ENCODE peak calls at places on chromosomes 4 and X, in ten cellular contexts. One of them, this sample, is unnamed.

GRCh38 chr4:118845552-118846065 is 9.7 kb upstream of the SEC24D start:
- DNase-seq in AG04450: no peak
- DNase-seq in uterus: no peak
- DNase-seq in adrenal gland: no peak
- DNase-seq in gastrocnemius medialis: no peak
- DNase-seq in MM.1S: no peak
- DNase-seq in WERI-Rb-1: no peak
- DNase-seq in psoas muscle: no peak
- DNase-seq in tibial artery: no peak
- DNase-seq in neural progenitor cell: no peak
- DNase-seq in this sample: no peak

GRCh38 chr4:16537926-16538325 is 311.7 kb upstream of the TAPT1 start:
- DNase-seq in AG04450: no peak
- DNase-seq in uterus: no peak
- DNase-seq in adrenal gland: no peak
- DNase-seq in gastrocnemius medialis: no peak
- DNase-seq in MM.1S: no peak
- DNase-seq in WERI-Rb-1: no peak
- DNase-seq in psoas muscle: no peak
- DNase-seq in tibial artery: no peak
- DNase-seq in neural progenitor cell: no peak
- DNase-seq in this sample: peak; percentile 51

GRCh38 chr4:141425124-141425523 is 204.4 kb downstream of the ZNF330 start:
- DNase-seq in AG04450: peak; percentile 58
- DNase-seq in uterus: no peak
- DNase-seq in adrenal gland: no peak
- DNase-seq in gastrocnemius medialis: no peak
- DNase-seq in MM.1S: no peak
- DNase-seq in WERI-Rb-1: no peak
- DNase-seq in psoas muscle: no peak
- DNase-seq in tibial artery: no peak
- DNase-seq in neural progenitor cell: no peak
- DNase-seq in this sample: no peak

GRCh38 chr4:124464836-124465235 is 247.7 kb downstream of the ANKRD50 start:
- DNase-seq in AG04450: no peak
- DNase-seq in uterus: no peak
- DNase-seq in adrenal gland: no peak
- DNase-seq in gastrocnemius medialis: no peak
- DNase-seq in MM.1S: no peak
- DNase-seq in WERI-Rb-1: no peak
- DNase-seq in psoas muscle: no peak
- DNase-seq in tibial artery: no peak
- DNase-seq in neural progenitor cell: no peak
- DNase-seq in this sample: no peak

GRCh38 chr4:85426366-85426765 is 48.6 kb upstream of the ARHGAP24 start:
- DNase-seq in AG04450: no peak
- DNase-seq in uterus: no peak
- DNase-seq in adrenal gland: no peak
- DNase-seq in gastrocnemius medialis: no peak
- DNase-seq in MM.1S: no peak
- DNase-seq in WERI-Rb-1: no peak
- DNase-seq in psoas muscle: no peak
- DNase-seq in tibial artery: no peak
- DNase-seq in neural progenitor cell: no peak
- DNase-seq in this sample: no peak

GRCh38 chr4:119135721-119136121 is at the start of gene MYOZ2:
- DNase-seq in AG04450: no peak
- DNase-seq in uterus: no peak
- DNase-seq in adrenal gland: no peak
- DNase-seq in gastrocnemius medialis: peak; percentile 16
- DNase-seq in MM.1S: no peak
- DNase-seq in WERI-Rb-1: no peak
- DNase-seq in psoas muscle: no peak
- DNase-seq in tibial artery: no peak
- DNase-seq in neural progenitor cell: no peak
- DNase-seq in this sample: no peak

GRCh38 chr4:65918217-65918616 is 247.9 kb upstream of the EPHA5 start:
- DNase-seq in AG04450: no peak
- DNase-seq in uterus: no peak
- DNase-seq in adrenal gland: no peak
- DNase-seq in gastrocnemius medialis: no peak
- DNase-seq in MM.1S: no peak
- DNase-seq in WERI-Rb-1: no peak
- DNase-seq in psoas muscle: no peak
- DNase-seq in tibial artery: no peak
- DNase-seq in neural progenitor cell: peak; percentile 18
- DNase-seq in this sample: no peak

GRCh38 chrX:40646489-40647306 is 663 bp downstream of the CXorf38 start:
- DNase-seq in AG04450: no peak
- DNase-seq in uterus: peak; percentile 28
- DNase-seq in adrenal gland: peak; percentile 49
- DNase-seq in gastrocnemius medialis: peak; percentile 46
- DNase-seq in MM.1S: peak; percentile 19
- DNase-seq in WERI-Rb-1: peak; percentile 23
- DNase-seq in psoas muscle: peak; percentile 52
- DNase-seq in tibial artery: peak; percentile 22
- DNase-seq in neural progenitor cell: peak; percentile 33
- DNase-seq in this sample: peak; percentile 66

GRCh38 chr4:90069151-90069550 is 58.0 kb upstream of the CCSER1 start:
- DNase-seq in AG04450: no peak
- DNase-seq in uterus: no peak
- DNase-seq in adrenal gland: no peak
- DNase-seq in gastrocnemius medialis: no peak
- DNase-seq in MM.1S: no peak
- DNase-seq in WERI-Rb-1: no peak
- DNase-seq in psoas muscle: no peak
- DNase-seq in tibial artery: no peak
- DNase-seq in neural progenitor cell: no peak
- DNase-seq in this sample: no peak

GRCh38 chr4:63607186-63607872 is 801.9 kb downstream of the TECRL start:
- DNase-seq in AG04450: no peak
- DNase-seq in uterus: no peak
- DNase-seq in adrenal gland: no peak
- DNase-seq in gastrocnemius medialis: no peak
- DNase-seq in MM.1S: no peak
- DNase-seq in WERI-Rb-1: no peak
- DNase-seq in psoas muscle: no peak
- DNase-seq in tibial artery: no peak
- DNase-seq in neural progenitor cell: no peak
- DNase-seq in this sample: no peak

GRCh38 chrX:78513996-78514745 is 145.0 kb downstream of the RTL3 start:
- DNase-seq in AG04450: no peak
- DNase-seq in uterus: no peak
- DNase-seq in adrenal gland: no peak
- DNase-seq in gastrocnemius medialis: no peak
- DNase-seq in MM.1S: no peak
- DNase-seq in WERI-Rb-1: no peak
- DNase-seq in psoas muscle: no peak
- DNase-seq in tibial artery: no peak
- DNase-seq in neural progenitor cell: peak; percentile 11
- DNase-seq in this sample: no peak

GRCh38 chrX:78517124-78517523 is 142.0 kb downstream of the RTL3 start:
- DNase-seq in AG04450: no peak
- DNase-seq in uterus: no peak
- DNase-seq in adrenal gland: no peak
- DNase-seq in gastrocnemius medialis: no peak
- DNase-seq in MM.1S: peak; percentile 76
- DNase-seq in WERI-Rb-1: no peak
- DNase-seq in psoas muscle: no peak
- DNase-seq in tibial artery: no peak
- DNase-seq in neural progenitor cell: no peak
- DNase-seq in this sample: no peak

DNA sequence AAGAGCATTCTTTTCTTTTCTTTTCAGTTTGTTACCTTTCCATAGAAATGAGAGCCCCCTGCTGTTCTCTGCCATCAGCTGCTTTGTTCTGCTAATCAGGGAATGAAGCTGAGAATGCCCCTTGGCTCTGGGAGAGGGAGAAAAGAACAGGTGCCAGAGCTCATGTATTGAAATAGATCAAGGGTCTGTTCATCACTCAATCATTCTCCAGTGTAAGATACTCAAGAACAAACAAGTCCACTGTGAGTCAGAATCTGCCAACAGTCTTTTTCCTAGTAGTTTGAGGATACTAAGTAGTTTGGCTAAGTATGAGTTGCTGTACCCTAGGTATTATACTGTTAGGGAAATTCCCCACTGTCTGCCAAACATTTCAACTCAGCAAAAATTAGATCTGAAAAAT is 144.3 kb downstream of the RTL3 start:
- DNase-seq in AG04450: no peak
- DNase-seq in uterus: no peak
- DNase-seq in adrenal gland: no peak
- DNase-seq in gastrocnemius medialis: no peak
- DNase-seq in MM.1S: peak; percentile 63
- DNase-seq in WERI-Rb-1: no peak
- DNase-seq in psoas muscle: no peak
- DNase-seq in tibial artery: no peak
- DNase-seq in neural progenitor cell: peak; percentile 76
- DNase-seq in this sample: no peak
- TF ChIP-seq CTCF in AG04450: no peak
- TF ChIP-seq CTCF in uterus: no peak
- TF ChIP-seq CTCF in adrenal gland: no peak
- TF ChIP-seq CTCF in gastrocnemius medialis: no peak
- TF ChIP-seq CTCF in MM.1S: peak; percentile 49
- TF ChIP-seq CTCF in WERI-Rb-1: no peak
- TF ChIP-seq CTCF in psoas muscle: no peak
- TF ChIP-seq CTCF in tibial artery: no peak
- TF ChIP-seq CTCF in neural progenitor cell: no peak
- TF ChIP-seq CTCF in this sample: peak; percentile 22

DNA sequence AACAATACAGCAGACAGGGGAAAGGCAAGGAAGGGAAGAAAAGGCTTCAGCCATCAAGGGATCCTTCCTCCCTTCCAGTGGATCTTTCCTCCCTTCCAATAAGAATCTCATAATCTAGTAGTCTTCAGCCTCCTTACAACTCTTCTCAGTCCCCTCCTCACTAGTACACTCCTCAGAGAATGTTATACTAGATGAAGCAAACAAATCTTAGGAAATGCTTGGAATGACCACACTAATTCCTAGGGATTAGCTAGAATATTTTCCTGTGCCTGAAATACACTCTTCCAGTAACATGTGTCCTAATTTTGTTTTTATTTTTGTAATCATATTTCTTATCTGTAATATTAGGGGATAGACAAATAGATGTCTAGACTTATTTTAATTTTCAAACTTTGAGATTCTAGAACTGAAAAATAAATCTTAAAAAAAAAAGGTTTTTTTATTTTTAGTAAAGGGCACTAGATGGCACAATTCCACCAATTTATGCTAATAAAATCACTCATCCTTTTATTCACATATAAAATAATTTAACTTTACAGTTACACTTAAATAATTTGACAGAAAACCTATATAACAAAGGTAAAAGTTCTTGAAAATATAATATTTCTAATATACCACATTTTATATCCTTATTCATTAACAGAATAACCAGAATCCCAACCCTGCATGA is 7.0 kb upstream of the STPG2 start:
- DNase-seq in AG04450: no peak
- DNase-seq in uterus: no peak
- DNase-seq in adrenal gland: no peak
- DNase-seq in gastrocnemius medialis: no peak
- DNase-seq in MM.1S: no peak
- DNase-seq in WERI-Rb-1: no peak
- DNase-seq in psoas muscle: no peak
- DNase-seq in tibial artery: no peak
- DNase-seq in neural progenitor cell: no peak
- DNase-seq in this sample: no peak
- H3K4me3 ChIP-seq in AG04450: no peak overlapping the region
- H3K4me3 ChIP-seq in uterus: no peak overlapping the region
- H3K4me3 ChIP-seq in adrenal gland: no peak overlapping the region
- H3K4me3 ChIP-seq in gastrocnemius medialis: no peak overlapping the region
- H3K4me3 ChIP-seq in MM.1S: no peak overlapping the region
- H3K4me3 ChIP-seq in WERI-Rb-1: no peak overlapping the region
- H3K4me3 ChIP-seq in psoas muscle: no peak overlapping the region
- H3K4me3 ChIP-seq in tibial artery: no peak overlapping the region
- H3K4me3 ChIP-seq in neural progenitor cell: no peak overlapping the region
- H3K4me3 ChIP-seq in this sample: no peak overlapping the region

GRCh38 chr4:26763063-26763462 is 97.6 kb upstream of the STIM2 start:
- DNase-seq in AG04450: no peak
- DNase-seq in uterus: no peak
- DNase-seq in adrenal gland: no peak
- DNase-seq in gastrocnemius medialis: no peak
- DNase-seq in MM.1S: no peak
- DNase-seq in WERI-Rb-1: no peak
- DNase-seq in psoas muscle: no peak
- DNase-seq in tibial artery: no peak
- DNase-seq in neural progenitor cell: no peak
- DNase-seq in this sample: no peak

GRCh38 chr4:26763649-26764048 is 97.0 kb upstream of the STIM2 start:
- DNase-seq in AG04450: no peak
- DNase-seq in uterus: no peak
- DNase-seq in adrenal gland: no peak
- DNase-seq in gastrocnemius medialis: no peak
- DNase-seq in MM.1S: no peak
- DNase-seq in WERI-Rb-1: no peak
- DNase-seq in psoas muscle: no peak
- DNase-seq in tibial artery: no peak
- DNase-seq in neural progenitor cell: no peak
- DNase-seq in this sample: no peak

GRCh38 chr4:26765515-26765914 is 95.1 kb upstream of the STIM2 start:
- DNase-seq in AG04450: no peak
- DNase-seq in uterus: no peak
- DNase-seq in adrenal gland: no peak
- DNase-seq in gastrocnemius medialis: no peak
- DNase-seq in MM.1S: no peak
- DNase-seq in WERI-Rb-1: no peak
- DNase-seq in psoas muscle: no peak
- DNase-seq in tibial artery: no peak
- DNase-seq in neural progenitor cell: no peak
- DNase-seq in this sample: no peak

GRCh38 chr4:26762650-26763049 is 98.0 kb upstream of the STIM2 start:
- DNase-seq in AG04450: no peak
- DNase-seq in uterus: no peak
- DNase-seq in adrenal gland: no peak
- DNase-seq in gastrocnemius medialis: no peak
- DNase-seq in MM.1S: no peak
- DNase-seq in WERI-Rb-1: no peak
- DNase-seq in psoas muscle: no peak
- DNase-seq in tibial artery: no peak
- DNase-seq in neural progenitor cell: no peak
- DNase-seq in this sample: no peak

GRCh38 chr4:26766142-26766541 is 94.5 kb upstream of the STIM2 start:
- DNase-seq in AG04450: no peak
- DNase-seq in uterus: no peak
- DNase-seq in adrenal gland: no peak
- DNase-seq in gastrocnemius medialis: no peak
- DNase-seq in MM.1S: no peak
- DNase-seq in WERI-Rb-1: no peak
- DNase-seq in psoas muscle: no peak
- DNase-seq in tibial artery: peak; percentile 32
- DNase-seq in neural progenitor cell: no peak
- DNase-seq in this sample: no peak
- H3K27ac ChIP-seq in AG04450: no peak overlapping the region
- H3K27ac ChIP-seq in uterus: no peak overlapping the region
- H3K27ac ChIP-seq in adrenal gland: no peak overlapping the region
- H3K27ac ChIP-seq in gastrocnemius medialis: no peak overlapping the region
- H3K27ac ChIP-seq in MM.1S: no peak overlapping the region
- H3K27ac ChIP-seq in WERI-Rb-1: no peak overlapping the region
- H3K27ac ChIP-seq in psoas muscle: no peak overlapping the region
- H3K27ac ChIP-seq in tibial artery: no peak overlapping the region
- H3K27ac ChIP-seq in neural progenitor cell: no peak overlapping the region
- H3K27ac ChIP-seq in this sample: no peak overlapping the region

GRCh38 chr4:154608555-154609252 is 3.8 kb downstream of the FGG start:
- DNase-seq in AG04450: no peak
- DNase-seq in uterus: no peak
- DNase-seq in adrenal gland: no peak
- DNase-seq in gastrocnemius medialis: no peak
- DNase-seq in MM.1S: no peak
- DNase-seq in WERI-Rb-1: no peak
- DNase-seq in psoas muscle: no peak
- DNase-seq in tibial artery: no peak
- DNase-seq in neural progenitor cell: no peak
- DNase-seq in this sample: no peak
- TF ChIP-seq CTCF in AG04450: no peak
- TF ChIP-seq CTCF in uterus: no peak
- TF ChIP-seq CTCF in adrenal gland: no peak
- TF ChIP-seq CTCF in gastrocnemius medialis: no peak
- TF ChIP-seq CTCF in MM.1S: no peak
- TF ChIP-seq CTCF in WERI-Rb-1: no peak
- TF ChIP-seq CTCF in psoas muscle: no peak
- TF ChIP-seq CTCF in tibial artery: no peak
- TF ChIP-seq CTCF in neural progenitor cell: no peak
- TF ChIP-seq CTCF in this sample: no peak